ENCODE peak calls at places on chromosomes 16 and 17, in four cellular contexts. P is activated naive CD4-positive, alpha-beta T cell; G is A673; B is amygdala. U is an unnamed sample.

GRCh38 chr16:27326738-27327585 is 13.2 kb downstream of the IL4R start:
- DNase-seq in P (peak; percentile 13), G (peak; percentile 98), B (peak; percentile 26), U (peak; percentile 72)

GRCh38 chr16:50462793-50463507 is 85.2 kb upstream of the NKD1 start:
- DNase-seq in B (no peak), G (no peak), P (no peak), U (no peak)

GRCh38 chr16:77790964-77791363 is 2.6 kb downstream of the VAT1L start:
- DNase-seq in B (no peak), G (no peak), P (no peak), U (no peak)

GRCh38 chr17:44636562-44636961 is 19.7 kb upstream of the MEIOC start:
- DNase-seq in G (peak; percentile 1), P (no peak), B (no peak), U (no peak)

GRCh38 chr16:57775661-57776469 is 26.4 kb downstream of the KIFC3 start:
- DNase-seq in B (peak; percentile 22), P (no peak), G (no peak), U (no peak)

GRCh38 chr17:15485045-15485444 is 17.6 kb upstream of the CDRT4 start:
- DNase-seq in G (no peak), P (no peak), B (no peak), U (no peak)

GRCh38 chr16:15703029-15703736 is 53.1 kb downstream of the NDE1 start:
- DNase-seq in G (no peak), P (no peak), B (no peak), U (no peak)

GRCh38 chr16:14351647-14352046 is 278.4 kb downstream of the PARN start:
- DNase-seq in P (no peak), B (no peak), G (no peak), U (no peak)

GRCh38 chr17:61803216-61803615 is 60.1 kb downstream of the BRIP1 start:
- DNase-seq in B (no peak), G (no peak), P (no peak), U (no peak)

GRCh38 chr17:73969956-73970355 is 233.5 kb upstream of the RPL38 start:
- DNase-seq in B (no peak), G (peak; percentile 22), P (no peak), U (no peak)

GRCh38 chr17:80190716-80191115 is 20.9 kb downstream of the CARD14 start:
- DNase-seq in P (no peak), G (no peak), B (no peak), U (no peak)

GRCh38 chr16:29857133-29857760 is 5.8 kb downstream of the CDIPT start:
- DNase-seq in P (no peak), G (no peak), B (no peak), U (no peak)

GRCh38 chr16:23061669-23062068 is 87.6 kb downstream of the USP31 start:
- DNase-seq in B (no peak), P (no peak), G (no peak), U (no peak)

GRCh38 chr17:74935585-74936469 is at the start of gene OTOP3:
- DNase-seq in G (no peak), B (no peak), P (no peak), U (no peak)

GRCh38 chr16:74257061-74257460 is 39.6 kb upstream of the PSMD7 start:
- DNase-seq in B (no peak), G (no peak), P (no peak), U (no peak)

GRCh38 chr17:70989301-70989700 is 820.0 kb downstream of the KCNJ2 start:
- DNase-seq in G (no peak), B (no peak), P (no peak), U (no peak)

GRCh38 chr17:27760069-27760885 is 40.1 kb downstream of the NOS2 start:
- DNase-seq in B (no peak), P (peak; percentile 68), G (peak; percentile 55), U (peak; percentile 35)

GRCh38 chr17:77801545-77802332 is 156.8 kb upstream of the TNRC6C start:
- DNase-seq in P (no peak), B (no peak), G (no peak), U (no peak)

GRCh38 chr17:39365252-39365651 is 36.2 kb downstream of the FBXL20 start:
- DNase-seq in P (no peak), G (no peak), B (no peak), U (no peak)

GRCh38 chr17:36728030-36728991 is 126.9 kb downstream of the MRM1 start:
- DNase-seq in G (no peak), P (no peak), B (no peak), U (no peak)

GRCh38 chr16:23754594-23755483 is at the start of gene CHP2:
- DNase-seq in B (no peak), G (peak; percentile 18), P (no peak), U (no peak)

GRCh38 chr16:4648917-4649316 is 24.3 kb downstream of the MGRN1 start:
- DNase-seq in P (no peak), B (no peak), G (no peak), U (no peak)

GRCh38 chr16:66746682-66747081 is 4.7 kb downstream of the DYNC1LI2 start:
- DNase-seq in P (no peak), B (no peak), G (no peak), U (no peak)

GRCh38 chr16:23374721-23375120 is 72.6 kb downstream of the SCNN1B start:
- DNase-seq in P (no peak), B (no peak), G (no peak), U (no peak)

GRCh38 chr16:4385066-4385788 is 13.6 kb downstream of the VASN start:
- DNase-seq in P (no peak), B (no peak), G (no peak), U (no peak)

GRCh38 chr16:31409433-31409832 is 16.3 kb downstream of the ITGAD start:
- DNase-seq in P (no peak), G (no peak), B (no peak), U (peak; percentile 23)

GRCh38 chr17:47989159-47989558 is 18.2 kb downstream of the CDK5RAP3 start:
- DNase-seq in G (no peak), B (no peak), P (no peak), U (no peak)

GRCh38 chr17:37802712-37803416 is 58.0 kb upstream of the HNF1B start:
- DNase-seq in B (no peak), G (no peak), P (no peak), U (no peak)

GRCh38 chr17:80374732-80375118 is 40.2 kb upstream of the ENDOV start:
- DNase-seq in B (no peak), G (no peak), P (no peak), U (no peak)

GRCh38 chr16:47358816-47359215 is 102.0 kb downstream of the ITFG1 start:
- DNase-seq in B (no peak), P (no peak), G (no peak), U (no peak)

GRCh38 chr16:73254983-73255382 is 207.1 kb upstream of the ZFHX3 start:
- DNase-seq in G (no peak), B (no peak), P (no peak), U (no peak)

GRCh38 chr17:16976686-16977550 is 5.0 kb upstream of the TNFRSF13B start:
- DNase-seq in B (no peak), G (no peak), P (no peak), U (no peak)